ENCODE peak calls at places on chromosomes 1 and 21, in five cellular contexts. One of them, this sample, is unnamed.

GRCh38 chr1:153057375-153057774 is at the start of gene SPRR2A:
- DNase-seq in neural progenitor cell: no peak
- DNase-seq in heart right ventricle: no peak
- DNase-seq in ovary: no peak
- DNase-seq in IMR-90: no peak
- DNase-seq in this sample: no peak

GRCh38 chr1:168626326-168626725 is 49.9 kb downstream of the XCL1 start:
- DNase-seq in neural progenitor cell: no peak
- DNase-seq in heart right ventricle: no peak
- DNase-seq in ovary: no peak
- DNase-seq in IMR-90: no peak
- DNase-seq in this sample: no peak

GRCh38 chr1:174954686-174955669 is 44.8 kb upstream of the CACYBP start:
- DNase-seq in neural progenitor cell: no peak
- DNase-seq in heart right ventricle: no peak
- DNase-seq in ovary: no peak
- DNase-seq in IMR-90: no peak
- DNase-seq in this sample: no peak

GRCh38 chr1:84117868-84118267 is 26.2 kb upstream of the PRKACB start:
- DNase-seq in neural progenitor cell: no peak
- DNase-seq in heart right ventricle: no peak
- DNase-seq in ovary: no peak
- DNase-seq in IMR-90: peak; percentile 78
- DNase-seq in this sample: no peak

GRCh38 chr1:156114919-156115513 is 505 bp downstream of the LMNA start:
- DNase-seq in neural progenitor cell: peak; percentile 55
- DNase-seq in heart right ventricle: no peak
- DNase-seq in ovary: peak; percentile 60
- DNase-seq in IMR-90: no peak
- DNase-seq in this sample: no peak

GRCh38 chr1:22418352-22418751 is 33.3 kb upstream of the ZBTB40 start:
- DNase-seq in neural progenitor cell: no peak
- DNase-seq in heart right ventricle: no peak
- DNase-seq in ovary: no peak
- DNase-seq in IMR-90: no peak
- DNase-seq in this sample: no peak

GRCh38 chr1:97870574-97870973 is 50.3 kb downstream of the DPYD start:
- DNase-seq in neural progenitor cell: peak; percentile 37
- DNase-seq in heart right ventricle: no peak
- DNase-seq in ovary: no peak
- DNase-seq in IMR-90: no peak
- DNase-seq in this sample: no peak

GRCh38 chr21:46188226-46189212 is 4.3 kb upstream of the SPATC1L start:
- DNase-seq in neural progenitor cell: no peak
- DNase-seq in heart right ventricle: peak; percentile 58
- DNase-seq in ovary: peak; percentile 34
- DNase-seq in IMR-90: peak; percentile 58
- DNase-seq in this sample: no peak

GRCh38 chr1:208134491-208134890 is 109.7 kb downstream of the PLXNA2 start:
- DNase-seq in neural progenitor cell: peak; percentile 38
- DNase-seq in heart right ventricle: no peak
- DNase-seq in ovary: peak; percentile 37
- DNase-seq in IMR-90: no peak
- DNase-seq in this sample: no peak

GRCh38 chr1:223707270-223708000 is 4.9 kb upstream of the CAPN2 start:
- DNase-seq in neural progenitor cell: no peak
- DNase-seq in heart right ventricle: peak; percentile 35
- DNase-seq in ovary: peak; percentile 76
- DNase-seq in IMR-90: peak; percentile 100
- DNase-seq in this sample: peak; percentile 61

GRCh38 chr1:225670356-225670755 is 17.4 kb upstream of the ENAH start:
- DNase-seq in neural progenitor cell: no peak
- DNase-seq in heart right ventricle: no peak
- DNase-seq in ovary: no peak
- DNase-seq in IMR-90: no peak
- DNase-seq in this sample: no peak

GRCh38 chr1:167766538-167766937 is 44.8 kb downstream of the MPZL1 start:
- DNase-seq in neural progenitor cell: no peak
- DNase-seq in heart right ventricle: no peak
- DNase-seq in ovary: no peak
- DNase-seq in IMR-90: no peak
- DNase-seq in this sample: no peak

GRCh38 chr21:18000961-18001522 is 181.9 kb upstream of the C21orf91 start:
- DNase-seq in neural progenitor cell: no peak
- DNase-seq in heart right ventricle: no peak
- DNase-seq in ovary: no peak
- DNase-seq in IMR-90: no peak
- DNase-seq in this sample: no peak

GRCh38 chr1:221487781-221488520 is 253.9 kb downstream of the DUSP10 start:
- DNase-seq in neural progenitor cell: no peak
- DNase-seq in heart right ventricle: no peak
- DNase-seq in ovary: no peak
- DNase-seq in IMR-90: peak; percentile 89
- DNase-seq in this sample: no peak

GRCh38 chr1:51956528-51957509 is 33.7 kb downstream of the RAB3B start:
- DNase-seq in neural progenitor cell: peak; percentile 13
- DNase-seq in heart right ventricle: no peak
- DNase-seq in ovary: no peak
- DNase-seq in IMR-90: peak; percentile 67
- DNase-seq in this sample: no peak

GRCh38 chr1:20343149-20343936 is 52.7 kb downstream of the VWA5B1 start:
- DNase-seq in neural progenitor cell: peak; percentile 89
- DNase-seq in heart right ventricle: peak; percentile 52
- DNase-seq in ovary: peak; percentile 79
- DNase-seq in IMR-90: no peak
- DNase-seq in this sample: no peak

GRCh38 chr1:207361910-207362309 is 40.4 kb downstream of the CD55 start:
- DNase-seq in neural progenitor cell: no peak
- DNase-seq in heart right ventricle: no peak
- DNase-seq in ovary: no peak
- DNase-seq in IMR-90: peak; percentile 23
- DNase-seq in this sample: no peak

GRCh38 chr1:234495231-234495990 is 16.4 kb upstream of the TARBP1 start:
- DNase-seq in neural progenitor cell: peak; percentile 27
- DNase-seq in heart right ventricle: no peak
- DNase-seq in ovary: no peak
- DNase-seq in IMR-90: peak; percentile 94
- DNase-seq in this sample: no peak

GRCh38 chr1:40710581-40711315 is 19.2 kb downstream of the NFYC start:
- DNase-seq in neural progenitor cell: peak; percentile 31
- DNase-seq in heart right ventricle: no peak
- DNase-seq in ovary: no peak
- DNase-seq in IMR-90: no peak
- DNase-seq in this sample: no peak

GRCh38 chr1:238409947-238410346 is 519.2 kb upstream of the ZP4 start:
- DNase-seq in neural progenitor cell: no peak
- DNase-seq in heart right ventricle: no peak
- DNase-seq in ovary: no peak
- DNase-seq in IMR-90: peak; percentile 44
- DNase-seq in this sample: no peak

GRCh38 chr1:205321959-205322283 is 376 bp upstream of the NUAK2 start:
- DNase-seq in neural progenitor cell: no peak
- DNase-seq in heart right ventricle: no peak
- DNase-seq in ovary: no peak
- DNase-seq in IMR-90: no peak
- DNase-seq in this sample: no peak

GRCh38 chr1:205323794-205324193 is 2.2 kb upstream of the NUAK2 start:
- DNase-seq in neural progenitor cell: no peak
- DNase-seq in heart right ventricle: no peak
- DNase-seq in ovary: no peak
- DNase-seq in IMR-90: no peak
- DNase-seq in this sample: no peak

GRCh38 chr1:205318231-205318991 is 3.1 kb downstream of the NUAK2 start:
- DNase-seq in neural progenitor cell: peak; percentile 59
- DNase-seq in heart right ventricle: no peak
- DNase-seq in ovary: no peak
- DNase-seq in IMR-90: no peak
- DNase-seq in this sample: no peak

GRCh38 chr1:205319081-205320018 is 2.2 kb downstream of the NUAK2 start:
- DNase-seq in neural progenitor cell: no peak
- DNase-seq in heart right ventricle: peak; percentile 52
- DNase-seq in ovary: peak; percentile 59
- DNase-seq in IMR-90: peak; percentile 78
- DNase-seq in this sample: peak; percentile 78

GRCh38 chr1:205321109-205321958 is at the start of gene NUAK2:
- DNase-seq in neural progenitor cell: peak; percentile 99
- DNase-seq in heart right ventricle: peak; percentile 91
- DNase-seq in ovary: peak; percentile 87
- DNase-seq in IMR-90: peak; percentile 90
- DNase-seq in this sample: peak; percentile 63
- TF ChIP-seq CTCF in neural progenitor cell: peak; percentile 29
- TF ChIP-seq CTCF in heart right ventricle: peak; percentile 58
- TF ChIP-seq CTCF in ovary: no peak
- TF ChIP-seq CTCF in IMR-90: peak; percentile 37
- TF ChIP-seq CTCF in this sample: peak; percentile 17

GRCh38 chr1:182845894-182846293 is 6.7 kb downstream of the DHX9 start:
- DNase-seq in neural progenitor cell: no peak
- DNase-seq in heart right ventricle: no peak
- DNase-seq in ovary: no peak
- DNase-seq in IMR-90: no peak
- DNase-seq in this sample: no peak

GRCh38 chr1:182850319-182850718 is 11.2 kb downstream of the DHX9 start:
- DNase-seq in neural progenitor cell: no peak
- DNase-seq in heart right ventricle: no peak
- DNase-seq in ovary: no peak
- DNase-seq in IMR-90: no peak
- DNase-seq in this sample: no peak

GRCh38 chr1:182851825-182852224 is 12.7 kb downstream of the DHX9 start:
- DNase-seq in neural progenitor cell: no peak
- DNase-seq in heart right ventricle: no peak
- DNase-seq in ovary: no peak
- DNase-seq in IMR-90: no peak
- DNase-seq in this sample: no peak

GRCh38 chr1:182847105-182847504 is 8.0 kb downstream of the DHX9 start:
- DNase-seq in neural progenitor cell: no peak
- DNase-seq in heart right ventricle: no peak
- DNase-seq in ovary: no peak
- DNase-seq in IMR-90: no peak
- DNase-seq in this sample: no peak

DNA sequence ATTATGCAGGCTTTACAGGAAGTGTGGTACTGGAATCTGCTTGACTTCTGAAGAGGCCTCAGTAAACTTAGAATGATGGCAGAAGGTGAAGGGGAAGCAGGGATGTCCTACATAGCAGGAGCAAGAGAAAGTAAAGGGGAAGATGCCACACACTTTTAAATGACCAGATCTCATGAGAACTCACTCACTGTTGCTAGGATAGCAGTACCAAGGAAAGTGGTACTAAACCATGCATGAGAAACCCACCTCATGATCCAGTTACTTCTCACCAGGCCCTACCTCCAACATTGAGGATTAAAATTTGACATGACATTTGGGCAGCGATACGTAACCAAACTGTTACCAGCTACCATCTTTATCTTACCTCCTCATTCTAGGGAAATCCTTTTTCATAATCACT is 9.6 kb downstream of the DHX9 start:
- DNase-seq in neural progenitor cell: no peak
- DNase-seq in heart right ventricle: no peak
- DNase-seq in ovary: no peak
- DNase-seq in IMR-90: no peak
- DNase-seq in this sample: no peak
- H3K36me3 ChIP-seq in neural progenitor cell: peaks cover 63% of the 10 kb centered on the region
- H3K36me3 ChIP-seq in heart right ventricle: peaks cover 56% of the 10 kb centered on the region
- H3K36me3 ChIP-seq in ovary: no peaks in the 10 kb centered on the region
- H3K36me3 ChIP-seq in IMR-90: peaks cover 49% of the 10 kb centered on the region
- H3K36me3 ChIP-seq in this sample: peaks cover 57% of the 10 kb centered on the region

GRCh38 chr1:29563571-29563970 is 327.2 kb downstream of the PTPRU start:
- DNase-seq in neural progenitor cell: no peak
- DNase-seq in heart right ventricle: no peak
- DNase-seq in ovary: no peak
- DNase-seq in IMR-90: peak; percentile 61
- DNase-seq in this sample: no peak
- H3K9me3 ChIP-seq in neural progenitor cell: peaks cover 7% of the 10 kb centered on the region
- H3K9me3 ChIP-seq in heart right ventricle: peaks cover 61% of the 10 kb centered on the region
- H3K9me3 ChIP-seq in ovary: no peaks in the 10 kb centered on the region
- H3K9me3 ChIP-seq in IMR-90: peaks cover 21% of the 10 kb centered on the region
- H3K9me3 ChIP-seq in this sample: peaks cover 7% of the 10 kb centered on the region

GRCh38 chr1:247118946-247119446 is 14.8 kb upstream of the ZNF669 start:
- DNase-seq in neural progenitor cell: peak; percentile 64
- DNase-seq in heart right ventricle: no peak
- DNase-seq in ovary: no peak
- DNase-seq in IMR-90: no peak
- DNase-seq in this sample: no peak
- TF ChIP-seq CTCF in neural progenitor cell: peak; percentile 33
- TF ChIP-seq CTCF in heart right ventricle: no peak
- TF ChIP-seq CTCF in ovary: no peak
- TF ChIP-seq CTCF in IMR-90: peak; percentile 25
- TF ChIP-seq CTCF in this sample: no peak

GRCh38 chr1:246893205-246893939 is 38.4 kb downstream of the AHCTF1 start:
- DNase-seq in neural progenitor cell: no peak
- DNase-seq in heart right ventricle: no peak
- DNase-seq in ovary: no peak
- DNase-seq in IMR-90: no peak
- DNase-seq in this sample: no peak

GRCh38 chr1:246891105-246891504 is 40.6 kb downstream of the AHCTF1 start:
- DNase-seq in neural progenitor cell: no peak
- DNase-seq in heart right ventricle: no peak
- DNase-seq in ovary: no peak
- DNase-seq in IMR-90: no peak
- DNase-seq in this sample: no peak

GRCh38 chr1:246888522-246888921 is 43.2 kb downstream of the AHCTF1 start:
- DNase-seq in neural progenitor cell: no peak
- DNase-seq in heart right ventricle: no peak
- DNase-seq in ovary: no peak
- DNase-seq in IMR-90: no peak
- DNase-seq in this sample: no peak
- H3K36me3 ChIP-seq in neural progenitor cell: peaks cover 38% of the 10 kb centered on the region
- H3K36me3 ChIP-seq in heart right ventricle: peaks cover 22% of the 10 kb centered on the region
- H3K36me3 ChIP-seq in ovary: no peaks in the 10 kb centered on the region
- H3K36me3 ChIP-seq in IMR-90: peaks cover 22% of the 10 kb centered on the region
- H3K36me3 ChIP-seq in this sample: peaks cover 73% of the 10 kb centered on the region

GRCh38 chr1:163706915-163707314 is 385.2 kb downstream of the NUF2 start:
- DNase-seq in neural progenitor cell: no peak
- DNase-seq in heart right ventricle: no peak
- DNase-seq in ovary: no peak
- DNase-seq in IMR-90: no peak
- DNase-seq in this sample: no peak

GRCh38 chr1:163703794-163704193 is 382.0 kb downstream of the NUF2 start:
- DNase-seq in neural progenitor cell: no peak
- DNase-seq in heart right ventricle: no peak
- DNase-seq in ovary: no peak
- DNase-seq in IMR-90: no peak
- DNase-seq in this sample: no peak

GRCh38 chr1:163697137-163697536 is 375.4 kb downstream of the NUF2 start:
- DNase-seq in neural progenitor cell: no peak
- DNase-seq in heart right ventricle: no peak
- DNase-seq in ovary: no peak
- DNase-seq in IMR-90: no peak
- DNase-seq in this sample: no peak

GRCh38 chr1:163701783-163702182 is 380.0 kb downstream of the NUF2 start:
- DNase-seq in neural progenitor cell: no peak
- DNase-seq in heart right ventricle: no peak
- DNase-seq in ovary: no peak
- DNase-seq in IMR-90: no peak
- DNase-seq in this sample: no peak
- H3K9me3 ChIP-seq in neural progenitor cell: no peaks in the 10 kb centered on the region
- H3K9me3 ChIP-seq in heart right ventricle: no peaks in the 10 kb centered on the region
- H3K9me3 ChIP-seq in ovary: no peaks in the 10 kb centered on the region
- H3K9me3 ChIP-seq in IMR-90: no peaks in the 10 kb centered on the region
- H3K9me3 ChIP-seq in this sample: no peaks in the 10 kb centered on the region

GRCh38 chr1:27127419-27127818 is 27.5 kb downstream of the SLC9A1 start:
- DNase-seq in neural progenitor cell: peak; percentile 29
- DNase-seq in heart right ventricle: no peak
- DNase-seq in ovary: no peak
- DNase-seq in IMR-90: no peak
- DNase-seq in this sample: no peak
- TF ChIP-seq CTCF in neural progenitor cell: peak; percentile 28
- TF ChIP-seq CTCF in heart right ventricle: peak; percentile 21
- TF ChIP-seq CTCF in ovary: no peak
- TF ChIP-seq CTCF in IMR-90: peak; percentile 20
- TF ChIP-seq CTCF in this sample: no peak

This sample was measured in ascending aorta.